ENCODE peak calls at places on chromosome 1, in seven cellular contexts. X is WTC11, F is HEK293T, K is H1, H is HCT116, G is K562, I is GM12878. B is an unnamed sample.

GRCh38 chr1:14924455-14925325 is 228.9 kb upstream of the TMEM51 start:
- DNase-seq in X (no peak), F (peak; percentile 60), K (no peak), H (no peak), G (peak; percentile 81), I (no peak), B (no peak)

GRCh38 chr1:45716700-45717099 is 28.7 kb downstream of the TMEM69 start:
- DNase-seq in X (no peak), F (no peak), K (no peak), H (no peak), G (no peak), I (no peak), B (no peak)

GRCh38 chr1:21866629-21867009 is 54.6 kb downstream of the LDLRAD2 start:
- DNase-seq in X (no peak), F (no peak), K (no peak), H (no peak), G (no peak), I (no peak), B (no peak)

GRCh38 chr1:89685461-89685860 is 52.5 kb downstream of the LRRC8C start:
- DNase-seq in X (no peak), F (no peak), K (no peak), H (no peak), G (no peak), I (no peak), B (no peak)

GRCh38 chr1:8939362-8939995 is 6.2 kb upstream of the CA6 start:
- DNase-seq in X (no peak), F (no peak), K (no peak), H (no peak), G (no peak), I (no peak), B (no peak)

GRCh38 chr1:18632711-18633427 is 2.2 kb downstream of the PAX7 start:
- DNase-seq in X (peak; percentile 43), F (no peak), K (peak; percentile 72), H (no peak), G (no peak), I (no peak), B (no peak)

GRCh38 chr1:52631759-52632331 is 1.1 kb upstream of the SHISAL2A start:
- DNase-seq in X (no peak), F (no peak), K (no peak), H (no peak), G (no peak), I (no peak), B (no peak)

GRCh38 chr1:155650231-155650757 is 38.3 kb downstream of the YY1AP1 start:
- DNase-seq in X (no peak), F (no peak), K (no peak), H (no peak), G (no peak), I (no peak), B (no peak)

GRCh38 chr1:145961425-145962156 is 2.8 kb downstream of the ANKRD34A start:
- DNase-seq in X (peak; percentile 43), F (no peak), K (peak; percentile 65), H (no peak), G (peak; percentile 42), I (no peak), B (no peak)

GRCh38 chr1:154846921-154847442 is 23.1 kb downstream of the KCNN3 start:
- DNase-seq in X (no peak), F (no peak), K (no peak), H (no peak), G (no peak), I (no peak), B (no peak)

GRCh38 chr1:114320586-114320985 is 166.9 kb upstream of the SYT6 start:
- DNase-seq in X (no peak), F (no peak), K (no peak), H (no peak), G (no peak), I (no peak), B (no peak)

GRCh38 chr1:91724231-91724630 is 161.7 kb downstream of the TGFBR3 start:
- DNase-seq in X (no peak), F (no peak), K (no peak), H (no peak), G (no peak), I (no peak), B (no peak)

GRCh38 chr1:241985787-241986186 is 13.1 kb downstream of the MAP1LC3C start:
- DNase-seq in X (peak; percentile 66), F (peak; percentile 77), K (peak; percentile 68), H (peak; percentile 38), G (peak; percentile 42), I (no peak), B (peak; percentile 47)

DNA sequence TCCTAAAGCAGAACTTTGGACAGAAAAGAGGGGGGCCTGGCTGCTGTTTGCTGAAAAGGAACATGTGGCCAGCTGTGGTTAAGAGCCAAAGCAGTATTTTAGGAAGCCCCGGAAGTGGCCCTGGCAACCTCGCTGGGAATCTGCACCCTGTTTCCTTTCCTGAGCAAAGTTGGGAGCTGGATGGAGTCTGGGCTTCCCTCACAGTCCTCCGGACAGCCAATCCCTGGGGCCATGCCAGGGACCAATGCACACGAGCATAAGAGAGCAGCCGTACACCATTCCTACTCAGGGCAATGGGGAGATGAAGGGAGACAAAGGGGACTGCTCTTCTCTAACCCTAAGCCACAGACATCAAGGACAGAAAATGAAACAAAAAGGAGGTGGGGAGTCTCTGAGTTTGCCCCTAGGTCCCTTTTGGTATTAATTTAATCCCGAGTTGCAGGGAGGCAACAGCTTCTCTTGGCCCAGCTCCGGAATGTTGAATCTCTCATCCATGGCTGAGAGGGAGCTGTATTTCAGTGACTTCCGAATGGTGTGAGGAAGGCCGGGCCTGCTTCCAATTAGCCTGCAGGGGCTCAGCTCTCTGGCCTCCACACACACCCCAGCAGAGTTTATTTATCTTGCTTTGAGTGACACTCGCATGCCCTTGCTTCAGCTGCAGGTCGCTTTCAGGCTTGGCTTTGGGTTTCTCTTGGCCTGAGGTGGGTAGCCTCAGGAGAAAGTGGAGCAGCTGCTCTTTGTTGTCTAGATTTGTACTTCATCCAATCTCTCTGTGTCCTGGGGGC is 154.0 kb downstream of the PLXNA2 start:
- DNase-seq in X (no peak), F (no peak), K (no peak), H (no peak), G (no peak), I (no peak), B (no peak)
- TF ChIP-seq SP1 in X (no peak), F (no peak), K (no peak), H (no peak), G (no peak), I (no peak), B (no peak)

DNA sequence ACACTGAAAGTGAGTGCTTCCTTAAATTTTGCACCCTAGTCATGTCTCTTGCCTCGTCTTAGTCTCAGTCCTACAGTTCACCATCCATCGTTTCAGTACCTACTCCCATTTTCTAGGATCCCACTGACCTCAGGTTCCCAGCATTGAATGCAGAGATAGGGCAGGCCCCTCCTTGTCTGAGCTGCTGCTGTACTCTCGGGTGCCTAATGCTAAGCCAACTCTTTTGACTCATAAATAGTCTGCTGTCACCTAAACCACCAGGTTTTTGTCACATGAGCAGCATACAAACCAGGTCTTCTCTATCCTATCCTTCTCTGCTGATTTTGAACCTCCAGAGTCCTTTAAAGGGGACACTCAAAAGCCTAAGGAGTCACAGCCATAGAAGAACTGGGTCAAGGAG is 3.0 kb downstream of the ARHGAP30 start:
- DNase-seq in X (no peak), F (no peak), K (no peak), H (no peak), G (no peak), I (no peak), B (no peak)
- TF ChIP-seq SP1 in X (no peak), F (no peak), K (no peak), H (no peak), G (no peak), I (no peak), B (no peak)

GRCh38 chr1:85290826-85291225 is 14.4 kb upstream of the BCL10 start:
- DNase-seq in X (no peak), F (no peak), K (no peak), H (no peak), G (no peak), I (no peak), B (no peak)

GRCh38 chr1:85284202-85284601 is 7.8 kb upstream of the BCL10 start:
- DNase-seq in X (no peak), F (no peak), K (no peak), H (no peak), G (no peak), I (no peak), B (peak; percentile 22)

GRCh38 chr1:85283475-85284199 is 7.2 kb upstream of the BCL10 start:
- DNase-seq in X (peak; percentile 39), F (no peak), K (no peak), H (no peak), G (peak; percentile 37), I (no peak), B (peak; percentile 44)

GRCh38 chr1:85289848-85290335 is 13.5 kb upstream of the BCL10 start:
- DNase-seq in X (no peak), F (no peak), K (no peak), H (no peak), G (no peak), I (no peak), B (no peak)

DNA sequence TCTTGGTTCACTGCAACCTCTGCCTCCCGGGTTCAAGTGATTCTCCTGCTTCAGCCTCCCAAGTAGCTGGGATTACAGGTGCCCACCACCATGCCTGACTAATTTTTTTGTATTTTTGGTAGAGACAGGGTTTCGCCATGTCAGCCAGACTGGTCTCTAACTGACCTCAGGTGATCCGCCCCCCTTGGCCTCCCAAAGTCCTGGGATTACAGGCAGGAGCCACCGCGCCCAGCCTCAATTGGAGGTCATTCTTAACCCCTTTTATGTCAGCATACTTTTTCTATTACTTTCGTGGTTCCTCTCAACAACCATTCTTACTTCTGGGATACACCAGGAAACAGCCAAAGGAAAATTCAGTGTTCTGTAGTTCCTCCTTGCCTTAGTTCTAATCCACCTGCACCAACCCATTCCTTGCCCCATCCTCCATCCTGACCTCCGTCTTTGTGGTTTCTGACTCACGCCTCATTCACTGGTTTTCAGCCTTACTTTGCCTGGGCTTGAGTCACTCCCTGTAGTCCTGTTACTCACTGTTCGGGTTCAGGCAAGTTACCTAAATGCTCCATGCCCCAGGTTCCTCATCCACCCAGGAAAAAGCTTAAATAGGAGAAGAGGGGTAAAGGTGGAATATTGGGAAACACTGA is 12.9 kb upstream of the BCL10 start:
- DNase-seq in X (no peak), F (no peak), K (no peak), H (peak; percentile 93), G (no peak), I (no peak), B (no peak)
- TF ChIP-seq SP1 in X (no peak), F (no peak), K (no peak), H (peak; percentile 98), G (no peak), I (no peak), B (no peak)

DNA sequence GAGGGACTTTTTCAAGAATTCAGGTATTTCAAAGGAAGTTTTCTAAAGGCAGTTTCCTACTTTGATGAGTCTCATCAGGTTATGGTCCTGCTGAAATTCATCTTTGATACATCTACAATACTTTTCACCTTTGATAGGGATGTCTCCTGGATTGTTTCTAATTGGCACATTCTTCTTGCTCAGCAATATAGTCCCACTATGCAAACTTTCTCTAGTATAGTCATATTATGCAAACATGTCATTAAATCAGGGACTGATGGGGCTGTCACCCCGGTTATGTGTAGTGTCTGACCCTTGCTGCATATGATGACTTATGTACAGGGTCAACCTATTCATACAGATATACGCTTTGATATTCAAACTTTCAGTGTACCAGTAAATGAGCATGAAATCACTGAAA is 379 bp upstream of the FCRL1 start:
- DNase-seq in X (no peak), F (no peak), K (no peak), H (no peak), G (no peak), I (no peak), B (no peak)
- TF ChIP-seq SP1 in X (no peak), F (no peak), K (no peak), H (no peak), G (no peak), I (no peak), B (no peak)

B was measured in HepG2.